ENCODE peak calls at places on chromosomes 3 and 15, in six cellular contexts. A is A549, B is K562, F is IMR-90, Q is HepG2, P is GM12878. D is an unnamed sample.

GRCh38 chr15:98874773-98875172 is 132.8 kb downstream of the PGPEP1L start:
- DNase-seq in A (peak), Q (no peak), B (no peak), P (no peak), F (no peak), D (no peak)

GRCh38 chr3:130688015-130688414 is 58.6 kb downstream of the PIK3R4 start:
- DNase-seq in A (no peak), F (no peak), P (no peak), Q (no peak), B (no peak), D (no peak)

GRCh38 chr3:185153861-185154629 is 1.2 kb upstream of the C3orf70 start:
- DNase-seq in Q (peak), B (no peak), A (no peak), F (no peak), P (no peak), D (no peak)

GRCh38 chr15:90529369-90530249 is at the start of gene CRTC3:
- DNase-seq in A (peak), P (no peak), Q (no peak), F (peak), B (peak), D (peak)

GRCh38 chr3:25532763-25533162 is 104.7 kb downstream of the RARB start:
- DNase-seq in P (no peak), Q (peak), B (peak), A (peak), F (peak), D (peak)

GRCh38 chr3:15097889-15098288 is 1.1 kb downstream of the RBSN start:
- DNase-seq in Q (no peak), B (peak), F (no peak), P (peak), A (no peak), D (no peak)

GRCh38 chr3:69236808-69237707 is 114.7 kb upstream of the LMOD3 start:
- DNase-seq in F (no peak), Q (no peak), A (no peak), B (no peak), P (no peak), D (no peak)

GRCh38 chr3:110420158-110420641 is 651.4 kb upstream of the NECTIN3 start:
- DNase-seq in F (peak), A (peak), P (no peak), B (no peak), Q (no peak), D (no peak)

GRCh38 chr3:109023656-109024254 is 70.1 kb upstream of the GUCA1C start:
- DNase-seq in B (peak), F (peak), A (peak), P (peak), Q (peak), D (peak)

GRCh38 chr3:171874251-171874679 is 31.1 kb downstream of the TMEM212 start:
- DNase-seq in A (peak), F (peak), Q (peak), B (no peak), P (no peak), D (peak)

GRCh38 chr3:171873561-171873960 is 30.4 kb downstream of the TMEM212 start:
- DNase-seq in P (no peak), B (no peak), Q (no peak), F (peak), A (peak), D (no peak)

GRCh38 chr3:171876651-171877272 is 33.6 kb downstream of the TMEM212 start:
- DNase-seq in B (peak), F (peak), P (no peak), A (peak), Q (no peak), D (no peak)

GRCh38 chr3:171874879-171875278 is 31.7 kb downstream of the TMEM212 start:
- DNase-seq in F (no peak), P (no peak), A (peak), Q (no peak), B (no peak), D (no peak)

GRCh38 chr3:171875923-171876412 is 32.8 kb downstream of the TMEM212 start:
- DNase-seq in B (no peak), F (peak), P (no peak), A (peak), Q (peak), D (no peak)
- TF ChIP-seq BHLHE40 in B (no peak), F (no peak), P (no peak), A (no peak), Q (no peak), D (no peak)

GRCh38 chr15:44096596-44096995 is 98.5 kb downstream of the FRMD5 start:
- DNase-seq in A (no peak), P (no peak), F (no peak), B (no peak), Q (peak), D (no peak)

GRCh38 chr15:44097552-44097951 is 97.5 kb downstream of the FRMD5 start:
- DNase-seq in P (no peak), Q (no peak), A (no peak), F (no peak), B (no peak), D (no peak)

GRCh38 chr15:44094776-44095175 is 100.3 kb downstream of the FRMD5 start:
- DNase-seq in P (no peak), A (no peak), F (no peak), B (no peak), Q (no peak), D (no peak)

GRCh38 chr15:44087578-44088190 is 107.4 kb downstream of the FRMD5 start:
- DNase-seq in A (peak), B (no peak), F (peak), P (no peak), Q (no peak), D (no peak)

GRCh38 chr15:44092221-44092620 is 102.8 kb downstream of the FRMD5 start:
- DNase-seq in A (peak), F (peak), P (no peak), B (no peak), Q (no peak), D (no peak)
- TF ChIP-seq BHLHE40 in A (no peak), F (no peak), P (no peak), B (no peak), Q (no peak), D (no peak)

GRCh38 chr15:71093089-71094024 is 21.9 kb upstream of the THSD4 start:
- DNase-seq in F (peak), P (no peak), Q (no peak), A (peak), B (no peak), D (no peak)
- TF ChIP-seq BHLHE40 in F (peak), P (no peak), Q (no peak), A (no peak), B (no peak), D (no peak)

GRCh38 chr15:85828026-85828597 is 33.4 kb upstream of the KLHL25 start:
- DNase-seq in B (no peak), Q (no peak), F (no peak), P (no peak), A (no peak), D (no peak)

GRCh38 chr15:85825719-85826118 is 31.0 kb upstream of the KLHL25 start:
- DNase-seq in F (no peak), P (no peak), Q (no peak), B (no peak), A (no peak), D (no peak)

GRCh38 chr15:85831415-85832113 is 36.8 kb upstream of the KLHL25 start:
- DNase-seq in A (peak), B (peak), P (no peak), Q (peak), F (peak), D (peak)

GRCh38 chr15:85826756-85827515 is 32.2 kb upstream of the KLHL25 start:
- DNase-seq in F (peak), Q (no peak), P (no peak), A (no peak), B (no peak), D (no peak)

GRCh38 chr15:85828869-85829268 is 34.1 kb upstream of the KLHL25 start:
- DNase-seq in Q (no peak), A (no peak), F (no peak), B (no peak), P (no peak), D (no peak)
- TF ChIP-seq BHLHE40 in Q (no peak), A (no peak), F (no peak), B (no peak), P (no peak), D (no peak)

GRCh38 chr3:140859592-140860336 is 81.9 kb upstream of the SLC25A36 start:
- DNase-seq in A (no peak), B (no peak), F (no peak), Q (no peak), P (no peak), D (no peak)
- TF ChIP-seq BHLHE40 in A (no peak), B (no peak), F (no peak), Q (no peak), P (no peak), D (no peak)

DNA sequence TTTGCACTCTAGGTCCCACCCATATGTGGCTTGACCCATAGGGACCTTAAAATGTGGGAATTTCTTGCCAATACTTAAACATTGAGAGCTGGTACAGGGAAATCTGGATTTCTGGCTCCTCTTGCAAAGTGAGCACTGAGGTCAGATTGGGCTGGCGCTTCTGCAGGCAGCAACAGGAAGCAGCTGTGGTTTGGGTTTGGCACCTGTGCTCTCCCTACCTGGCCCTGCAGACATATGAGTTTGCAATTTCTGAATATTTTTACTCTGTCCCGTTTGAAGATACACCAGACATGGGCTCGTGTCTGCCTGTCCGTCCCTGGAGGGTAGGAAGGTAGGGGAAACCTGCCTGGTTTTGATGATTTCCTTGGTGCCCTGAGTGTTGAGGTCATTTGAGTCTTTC is 74.8 kb upstream of the SEC13 start:
- DNase-seq in B (no peak), A (no peak), F (no peak), P (no peak), Q (no peak), D (no peak)
- TF ChIP-seq BHLHE40 in B (no peak), A (no peak), F (no peak), P (no peak), Q (no peak), D (no peak)

DNA sequence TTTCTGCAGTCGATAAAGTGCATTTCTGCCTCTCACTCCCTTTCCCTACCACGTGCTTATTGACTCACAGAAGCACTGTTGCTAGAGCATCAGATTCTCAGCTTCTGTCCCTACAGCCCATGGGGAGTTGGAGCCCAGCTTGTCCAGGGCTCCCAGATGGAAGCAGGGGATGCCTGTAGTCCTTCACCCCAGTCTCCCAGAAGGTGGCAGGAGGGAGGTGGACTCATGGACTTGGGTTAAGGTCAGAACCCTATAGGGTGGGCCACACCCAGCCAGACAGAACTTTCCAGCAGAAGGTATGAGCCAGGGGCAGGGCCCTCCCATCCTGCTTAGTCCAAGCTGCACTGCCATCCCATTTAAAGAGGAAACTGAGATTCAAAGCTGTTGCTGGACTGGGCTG is 33.1 kb upstream of the SEMA3F start:
- DNase-seq in B (no peak), Q (peak), P (no peak), A (no peak), F (no peak), D (no peak)
- TF ChIP-seq BHLHE40 in B (no peak), Q (no peak), P (no peak), A (no peak), F (no peak), D (no peak)

GRCh38 chr15:33138000-33138399 is 56.5 kb downstream of the FMN1 start:
- DNase-seq in Q (no peak), P (no peak), F (peak), B (no peak), A (no peak), D (no peak)

GRCh38 chr15:33137101-33137500 is 57.4 kb downstream of the FMN1 start:
- DNase-seq in P (no peak), A (no peak), B (no peak), Q (no peak), F (no peak), D (no peak)

GRCh38 chr15:33131880-33132279 is 62.6 kb downstream of the FMN1 start:
- DNase-seq in F (peak), Q (no peak), P (no peak), B (no peak), A (no peak), D (no peak)

GRCh38 chr15:33135355-33135781 is 59.1 kb downstream of the FMN1 start:
- DNase-seq in F (no peak), A (no peak), B (no peak), Q (no peak), P (no peak), D (no peak)

GRCh38 chr15:33132722-33133345 is 61.7 kb downstream of the FMN1 start:
- DNase-seq in F (peak), P (no peak), B (peak), A (peak), Q (peak), D (peak)
- TF ChIP-seq BHLHE40 in F (peak), P (no peak), B (no peak), A (no peak), Q (no peak), D (no peak)

GRCh38 chr3:120907659-120908029 is 361 bp upstream of the STXBP5L start:
- DNase-seq in B (no peak), A (no peak), F (no peak), Q (no peak), P (no peak), D (no peak)
- TF ChIP-seq BHLHE40 in B (no peak), A (no peak), F (no peak), Q (no peak), P (no peak), D (no peak)